ENCODE peak calls at places on chromosomes 2 and 18, in seven cellular contexts. D is fibroblast of lung, P is mammary epithelial cell, B is SK-N-SH, H is neuronal stem cell, X is A549, Y is neural progenitor cell. O is an unnamed sample.

GRCh38 chr2:236352761-236353593 is 88.8 kb upstream of the ASB18 start:
- DNase-seq in D (peak), P (peak), B (peak), H (peak), X (peak), Y (peak), O (peak)

GRCh38 chr18:79947054-79947755 is 4.2 kb downstream of the SLC66A2 start:
- DNase-seq in D (no peak), P (peak), B (no peak), H (no peak), X (no peak), Y (no peak), O (no peak)

GRCh38 chr18:69109686-69110085 is 291.0 kb upstream of the DOK6 start:
- DNase-seq in D (peak), P (no peak), B (no peak), H (no peak), X (no peak), Y (no peak), O (no peak)

GRCh38 chr2:39546937-39547336 is 109.9 kb upstream of the MAP4K3 start:
- DNase-seq in D (peak), P (peak), B (no peak), H (no peak), X (no peak), Y (no peak), O (no peak)

GRCh38 chr2:157150747-157151146 is 106.8 kb upstream of the GALNT5 start:
- DNase-seq in D (peak), P (no peak), B (no peak), H (no peak), X (peak), Y (no peak), O (peak)

GRCh38 chr2:30231726-30232026 is 342 bp downstream of the LBH start:
- DNase-seq in D (no peak), P (no peak), B (no peak), H (no peak), X (peak), Y (no peak), O (no peak)

GRCh38 chr2:49332415-49332814 is 178.1 kb upstream of the FSHR start:
- DNase-seq in D (no peak), P (no peak), B (no peak), H (no peak), X (no peak), Y (no peak), O (no peak)

GRCh38 chr2:180644709-180645108 is 335.7 kb upstream of the UBE2E3 start:
- DNase-seq in D (peak), P (peak), B (no peak), H (no peak), X (no peak), Y (no peak), O (no peak)

GRCh38 chr2:212592695-212593094 is 54.1 kb upstream of the ERBB4 start:
- DNase-seq in D (no peak), P (no peak), B (no peak), H (no peak), X (no peak), Y (no peak), O (no peak)

GRCh38 chr2:16853088-16853487 is 187.5 kb upstream of the CYRIA start:
- DNase-seq in D (no peak), P (peak), B (no peak), H (no peak), X (no peak), Y (no peak), O (no peak)

GRCh38 chr2:162118166-162119031 is 33.6 kb downstream of the GCG start:
- DNase-seq in D (peak), P (peak), B (no peak), H (no peak), X (no peak), Y (no peak), O (no peak)

GRCh38 chr18:60372598-60372997 is at the start of gene MC4R:
- DNase-seq in D (peak), P (peak), B (peak), H (peak), X (peak), Y (peak), O (peak)

GRCh38 chr2:69126341-69126740 is 113.4 kb downstream of the ANTXR1 start:
- DNase-seq in D (no peak), P (no peak), B (no peak), H (no peak), X (no peak), Y (no peak), O (no peak)

GRCh38 chr2:137888845-137889244 is 75.4 kb upstream of the HNMT start:
- DNase-seq in D (peak), P (peak), B (peak), H (peak), X (peak), Y (peak), O (peak)

GRCh38 chr2:234291765-234292204 is 205.1 kb downstream of the ARL4C start:
- DNase-seq in D (peak), P (peak), B (no peak), H (no peak), X (no peak), Y (no peak), O (peak)

GRCh38 chr18:13614701-13615288 is 111.6 kb downstream of the FAM210A start:
- DNase-seq in D (no peak), P (no peak), B (no peak), H (no peak), X (no peak), Y (no peak), O (no peak)

GRCh38 chr2:117931978-117932377 is 81.9 kb downstream of the CCDC93 start:
- DNase-seq in D (no peak), P (no peak), B (no peak), H (no peak), X (no peak), Y (no peak), O (no peak)

GRCh38 chr2:200728630-200729029 is 83.1 kb upstream of the BZW1 start:
- DNase-seq in D (peak), P (peak), B (no peak), H (no peak), X (no peak), Y (no peak), O (no peak)

GRCh38 chr2:241680827-241681599 is 5.6 kb downstream of the DTYMK start:
- DNase-seq in D (peak), P (peak), B (no peak), H (no peak), X (no peak), Y (no peak), O (peak)

GRCh38 chr2:64766841-64767669 is 113.3 kb upstream of the SERTAD2 start:
- DNase-seq in D (peak), P (no peak), B (peak), H (no peak), X (no peak), Y (peak), O (no peak)

GRCh38 chr2:15749460-15750432 is 158.1 kb downstream of the DDX1 start:
- DNase-seq in D (no peak), P (no peak), B (no peak), H (no peak), X (no peak), Y (no peak), O (no peak)

GRCh38 chr2:157853211-157853610 is 22.9 kb downstream of the ACVR1 start:
- DNase-seq in D (no peak), P (no peak), B (no peak), H (no peak), X (no peak), Y (no peak), O (no peak)

GRCh38 chr18:49944681-49945080 is 131.3 kb upstream of the ACAA2 start:
- DNase-seq in D (peak), P (no peak), B (no peak), H (no peak), X (no peak), Y (no peak), O (peak)

GRCh38 chr2:235421618-235422017 is 72.2 kb upstream of the AGAP1 start:
- DNase-seq in D (no peak), P (no peak), B (no peak), H (no peak), X (no peak), Y (no peak), O (no peak)

GRCh38 chr2:112055833-112056625 is 960 bp downstream of the TMEM87B start:
- DNase-seq in D (peak), P (peak), B (peak), H (peak), X (peak), Y (peak), O (peak)

GRCh38 chr2:110883401-110883800 is 151.0 kb downstream of the ACOXL start:
- DNase-seq in D (no peak), P (no peak), B (no peak), H (no peak), X (no peak), Y (no peak), O (no peak)

GRCh38 chr18:8034674-8035073 is 467.6 kb downstream of the PTPRM start:
- DNase-seq in D (no peak), P (no peak), B (no peak), H (no peak), X (no peak), Y (no peak), O (no peak)

GRCh38 chr18:49019446-49020045 is 68.8 kb upstream of the SMAD7 start:
- DNase-seq in D (peak), P (no peak), B (no peak), H (no peak), X (no peak), Y (no peak), O (peak)

GRCh38 chr18:48514786-48515185 is 24.0 kb upstream of the CTIF start:
- DNase-seq in D (no peak), P (no peak), B (no peak), H (no peak), X (no peak), Y (peak), O (no peak)

GRCh38 chr2:190186238-190186637 is 123.7 kb upstream of the MSTN start:
- DNase-seq in D (no peak), P (no peak), B (no peak), H (no peak), X (no peak), Y (no peak), O (no peak)

GRCh38 chr2:185255566-185255965 is 483.0 kb upstream of the FSIP2 start:
- DNase-seq in D (peak), P (peak), B (no peak), H (no peak), X (no peak), Y (no peak), O (peak)

GRCh38 chr2:144466637-144467036 is 53.3 kb downstream of the ZEB2 start:
- DNase-seq in D (no peak), P (no peak), B (no peak), H (no peak), X (no peak), Y (no peak), O (no peak)

GRCh38 chr2:20241973-20242726 is 17.2 kb upstream of the SDC1 start:
- DNase-seq in D (no peak), P (no peak), B (peak), H (no peak), X (peak), Y (peak), O (no peak)
- H3K4me2 ChIP-seq in D (no peak), P (no peak), B (no peak), H (no peak), X (no peak), Y (no peak), O (no peak)

DNA sequence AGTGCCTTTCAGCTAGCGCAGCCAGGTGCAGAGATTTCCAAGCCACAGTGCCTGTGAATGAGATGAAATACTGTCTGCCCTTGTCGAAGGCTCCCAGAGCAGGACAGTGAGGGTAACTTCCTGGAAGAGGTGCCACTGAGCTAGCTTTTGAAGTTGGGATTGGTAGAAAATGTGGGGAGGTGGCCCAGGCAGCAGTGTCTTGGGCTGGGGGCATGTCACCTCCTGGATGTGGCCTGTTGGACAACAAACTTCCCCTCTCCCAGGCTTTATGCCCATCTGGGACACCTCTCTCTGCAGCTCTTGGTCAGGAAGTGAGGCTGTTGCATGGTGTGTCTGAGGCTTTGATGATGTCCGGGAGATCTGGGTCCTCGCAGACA is 151.3 kb downstream of the DYSF start:
- DNase-seq in D (no peak), P (no peak), B (no peak), H (no peak), X (no peak), Y (no peak), O (no peak)
- H3K4me2 ChIP-seq in D (no peak), P (no peak), B (no peak), H (peak), X (no peak), Y (peak), O (no peak)

DNA sequence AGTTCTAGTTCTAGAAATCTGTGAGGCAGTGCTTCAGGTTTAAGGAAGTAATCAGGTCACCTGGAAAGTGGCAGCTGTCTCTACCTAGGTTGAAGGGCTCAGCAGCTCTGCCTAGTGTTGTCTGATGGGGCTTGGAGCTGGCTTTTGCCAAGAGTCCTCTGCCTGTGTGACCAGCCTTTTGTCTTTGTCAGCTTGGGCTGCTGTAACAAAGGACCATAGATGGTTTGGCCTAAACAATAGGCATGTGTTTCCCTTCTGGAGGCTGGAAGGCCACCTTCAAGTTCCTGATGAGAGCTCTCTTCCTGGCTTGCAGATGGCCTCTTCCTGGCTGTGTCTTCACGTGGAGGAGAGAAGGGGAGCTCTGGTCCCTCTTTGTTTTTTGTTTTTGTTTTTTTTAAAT is 13.3 kb downstream of the UBE2F start:
- DNase-seq in D (no peak), P (no peak), B (no peak), H (no peak), X (no peak), Y (no peak), O (no peak)
- H3K4me2 ChIP-seq in D (no peak), P (no peak), B (no peak), H (no peak), X (no peak), Y (no peak), O (no peak)

GRCh38 chr18:77133920-77134496 is 1.4 kb upstream of the MBP start:
- DNase-seq in D (no peak), P (no peak), B (peak), H (no peak), X (no peak), Y (peak), O (no peak)
- H3K4me2 ChIP-seq in D (no peak), P (no peak), B (no peak), H (no peak), X (no peak), Y (no peak), O (no peak)

GRCh38 chr2:223522796-223523195 is 79.4 kb downstream of the SCG2 start:
- DNase-seq in D (no peak), P (no peak), B (no peak), H (no peak), X (no peak), Y (no peak), O (no peak)
- H3K4me2 ChIP-seq in D (no peak), P (no peak), B (no peak), H (no peak), X (no peak), Y (no peak), O (no peak)

DNA sequence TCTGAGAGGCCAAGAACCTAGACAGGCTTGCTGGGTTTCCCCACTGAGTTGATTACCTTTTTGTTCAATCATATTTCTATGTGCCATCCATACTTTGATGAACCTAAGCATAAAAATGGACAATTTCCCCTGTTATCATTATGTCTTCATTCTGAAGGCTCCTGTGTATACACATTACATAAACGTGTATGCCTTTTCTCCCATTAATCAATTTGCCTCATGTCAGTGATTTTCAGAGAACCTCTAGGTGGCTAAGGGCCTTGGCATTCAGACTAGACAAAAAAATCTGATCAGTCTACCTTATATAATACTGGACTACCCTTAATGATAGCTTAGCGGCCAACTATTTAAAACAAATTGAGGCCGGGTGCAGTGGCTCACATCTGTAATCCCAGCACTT is 4.1 kb upstream of the PEX13 start:
- DNase-seq in D (no peak), P (no peak), B (no peak), H (no peak), X (no peak), Y (no peak), O (no peak)
- H3K4me2 ChIP-seq in D (no peak), P (no peak), B (no peak), H (no peak), X (peak), Y (no peak), O (no peak)

GRCh38 chr18:45765740-45766139 is 41.8 kb downstream of the SLC14A1 start:
- DNase-seq in D (no peak), P (no peak), B (no peak), H (no peak), X (no peak), Y (no peak), O (no peak)

GRCh38 chr18:45760443-45761036 is 36.6 kb downstream of the SLC14A1 start:
- DNase-seq in D (no peak), P (no peak), B (no peak), H (no peak), X (no peak), Y (peak), O (no peak)

GRCh38 chr18:45761512-45762114 is 37.6 kb downstream of the SLC14A1 start:
- DNase-seq in D (no peak), P (no peak), B (no peak), H (no peak), X (no peak), Y (no peak), O (no peak)

GRCh38 chr18:45764000-45764686 is 40.2 kb downstream of the SLC14A1 start:
- DNase-seq in D (peak), P (peak), B (no peak), H (no peak), X (no peak), Y (no peak), O (no peak)
- H3K4me2 ChIP-seq in D (no peak), P (no peak), B (no peak), H (no peak), X (no peak), Y (no peak), O (no peak)